ENCODE peak calls at places on chromosomes 3 and 15, in four cellular contexts. Z is IMR-90, T is mesendoderm, B is H1. V is an unnamed sample.

GRCh38 chr15:60620707-60621106 is 141.8 kb upstream of the ICE2 start:
- DNase-seq in B (no peak), Z (peak), T (peak), V (peak)

GRCh38 chr3:155555479-155556065 is 189.3 kb downstream of the PLCH1 start:
- DNase-seq in T (no peak), Z (no peak), B (no peak), V (no peak)

GRCh38 chr15:70237626-70238025 is 139.9 kb upstream of the TLE3 start:
- DNase-seq in T (no peak), B (no peak), Z (no peak), V (no peak)

GRCh38 chr15:34001536-34001935 is 33.2 kb downstream of the CHRM5 start:
- DNase-seq in T (no peak), B (no peak), Z (no peak), V (no peak)

GRCh38 chr3:112333386-112334334 is 704 bp downstream of the CD200 start:
- DNase-seq in B (no peak), T (peak), Z (no peak), V (peak)

GRCh38 chr3:192916455-192917257 is 1.0 kb downstream of the MB21D2 start:
- DNase-seq in Z (peak), B (peak), T (peak), V (peak)

GRCh38 chr3:178103140-178103539 is 433.1 kb upstream of the KCNMB2 start:
- DNase-seq in Z (peak), T (no peak), B (no peak), V (no peak)

GRCh38 chr3:107910713-107911259 is 180.0 kb downstream of the CD47 start:
- DNase-seq in T (no peak), B (no peak), Z (no peak), V (no peak)

GRCh38 chr3:14077310-14077709 is 47.4 kb downstream of the CHCHD4 start:
- DNase-seq in B (no peak), Z (no peak), T (no peak), V (no peak)
- H4K5ac ChIP-seq in B (no peak), Z (no peak), T (no peak), V (no peak)

GRCh38 chr3:53599780-53600179 is 105.4 kb downstream of the CACNA1D start:
- DNase-seq in B (no peak), T (no peak), Z (no peak), V (no peak)
- H4K5ac ChIP-seq in B (no peak), T (no peak), Z (no peak), V (no peak)

GRCh38 chr3:100400424-100400781 is 486 bp downstream of the TOMM70 start:
- DNase-seq in B (no peak), Z (peak), T (peak), V (no peak)

GRCh38 chr3:100400782-100401673 is at the start of the genes LNP1 and TOMM70:
- DNase-seq in Z (peak), T (peak), B (peak), V (peak)

GRCh38 chr3:100396967-100397366 is 3.9 kb downstream of the TOMM70 start:
- DNase-seq in T (no peak), Z (no peak), B (no peak), V (no peak)

GRCh38 chr3:100399341-100400071 is 1.4 kb downstream of the TOMM70 start:
- DNase-seq in B (no peak), T (no peak), Z (no peak), V (no peak)

GRCh38 chr3:100395674-100396073 is 5.2 kb downstream of the TOMM70 start:
- DNase-seq in T (no peak), Z (no peak), B (no peak), V (no peak)
- H4K5ac ChIP-seq in T (no peak), Z (no peak), B (no peak), V (no peak)

GRCh38 chr3:114606336-114606735 is 312.5 kb downstream of the TIGIT start:
- DNase-seq in T (peak), Z (no peak), B (no peak), V (no peak)

GRCh38 chr3:114608293-114608692 is 314.5 kb downstream of the TIGIT start:
- DNase-seq in B (no peak), Z (peak), T (no peak), V (no peak)

GRCh38 chr3:114615535-114616064 is 321.8 kb downstream of the TIGIT start:
- DNase-seq in Z (no peak), T (no peak), B (no peak), V (no peak)

GRCh38 chr3:114609952-114610351 is 316.1 kb downstream of the TIGIT start:
- DNase-seq in B (no peak), Z (no peak), T (no peak), V (no peak)
- H4K5ac ChIP-seq in B (no peak), Z (peak), T (no peak), V (no peak)

GRCh38 chr15:25182098-25182478 is 227.3 kb downstream of the SNRPN start:
- DNase-seq in T (no peak), B (no peak), Z (no peak), V (no peak)
- H4K5ac ChIP-seq in T (no peak), B (no peak), Z (no peak), V (no peak)

DNA sequence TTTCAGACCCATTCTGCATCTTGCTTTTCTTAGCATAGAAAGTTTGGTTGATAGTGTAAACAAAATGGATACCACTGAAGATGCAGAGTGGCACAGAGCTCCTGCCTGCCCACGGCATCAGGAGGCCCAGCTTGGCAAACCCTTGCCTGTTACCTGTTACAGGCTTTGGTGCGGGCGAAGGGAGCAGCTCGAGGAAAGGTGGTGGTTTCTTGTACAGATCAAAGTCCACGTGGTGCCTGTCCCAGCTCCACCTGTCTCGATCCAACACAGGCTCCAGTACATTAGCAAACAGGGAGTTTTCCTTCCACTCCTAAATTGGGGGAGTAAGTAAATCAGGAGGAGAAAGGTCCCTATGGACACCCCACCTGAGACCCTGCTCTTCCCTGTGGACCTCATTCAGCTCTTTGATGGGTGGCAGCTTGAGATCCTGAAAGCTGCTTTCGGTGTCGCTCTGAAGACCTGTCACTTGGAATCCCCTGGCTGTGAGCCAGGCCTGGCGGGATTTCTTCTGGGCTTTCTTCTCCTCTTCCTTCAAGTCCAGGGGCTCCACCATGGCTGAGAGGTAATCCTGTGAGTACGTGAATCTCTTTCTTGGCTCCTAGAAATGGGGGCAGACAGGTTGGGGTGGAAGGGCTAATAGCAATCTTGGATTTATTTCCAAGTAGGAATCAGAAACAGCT is 35.7 kb downstream of the ACAD9 start:
- DNase-seq in Z (no peak), B (no peak), T (no peak), V (no peak)
- H4K5ac ChIP-seq in Z (no peak), B (no peak), T (no peak), V (no peak)

GRCh38 chr3:118628704-118629341 is 405.8 kb downstream of the IGSF11 start:
- DNase-seq in T (peak), Z (peak), B (peak), V (peak)

DNA sequence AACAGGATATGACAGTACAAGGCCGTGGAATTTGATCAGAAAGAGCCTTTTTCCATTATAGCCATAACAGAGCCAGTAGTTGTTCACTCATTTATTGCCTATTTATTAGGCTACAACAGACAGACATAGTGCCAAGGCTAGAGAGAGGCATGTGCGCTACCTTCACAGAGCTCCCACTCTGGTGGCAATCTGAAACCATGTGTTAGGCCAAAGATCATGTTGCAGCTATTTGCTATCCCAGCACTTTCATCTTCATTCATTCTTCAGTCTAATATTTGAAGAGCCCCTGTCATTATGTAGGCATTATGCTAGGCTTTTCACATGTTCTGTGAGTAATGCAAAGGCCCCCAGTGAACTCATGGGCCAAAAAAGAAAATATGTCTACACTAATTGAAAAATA is 404.8 kb downstream of the IGSF11 start:
- DNase-seq in Z (no peak), T (no peak), B (no peak), V (no peak)
- H4K5ac ChIP-seq in Z (no peak), T (no peak), B (no peak), V (no peak)

GRCh38 chr3:59464187-59464586 is 414.4 kb upstream of the CFAP20DC start:
- DNase-seq in T (no peak), B (no peak), Z (no peak), V (no peak)
- H4K5ac ChIP-seq in T (no peak), B (no peak), Z (no peak), V (no peak)